ENCODE peak calls at places on chromosomes 5 and 9, in seven cellular contexts. X, B, R, S, Z, Q and V are unnamed samples.

GRCh38 chr9:32954642-32955041 is 46.8 kb downstream of the APTX start:
- DNase-seq in R (no peak), X (peak), Z (no peak), S (no peak), B (no peak), Q (no peak), V (no peak)

GRCh38 chr9:123355761-123356520 is at the start of gene CRB2:
- DNase-seq in Z (peak), R (no peak), Q (no peak), X (no peak), S (no peak), B (no peak), V (peak)

GRCh38 chr5:131758520-131758900 is 38.3 kb downstream of the FNIP1 start:
- DNase-seq in Q (no peak), R (no peak), B (no peak), Z (no peak), X (peak), S (no peak), V (no peak)

GRCh38 chr9:385818-386398 is 171.2 kb downstream of the DOCK8 start:
- DNase-seq in Z (peak), X (peak), B (no peak), S (peak), Q (no peak), R (no peak), V (peak)

GRCh38 chr5:54874337-54875021 is 110.9 kb downstream of the ESM1 start:
- DNase-seq in Z (no peak), B (no peak), Q (no peak), X (peak), S (peak), R (no peak), V (no peak)

GRCh38 chr9:137176302-137177182 is 4.7 kb upstream of the TMEM210 start:
- DNase-seq in S (peak), Z (no peak), X (peak), R (no peak), B (no peak), Q (no peak), V (no peak)

GRCh38 chr9:4486176-4486575 is 4.1 kb upstream of the SLC1A1 start:
- DNase-seq in Z (no peak), S (no peak), B (no peak), R (no peak), Q (no peak), X (no peak), V (no peak)

GRCh38 chr9:130128251-130128650 is 44.0 kb upstream of the NCS1 start:
- DNase-seq in S (peak), X (no peak), R (peak), Z (no peak), Q (no peak), B (peak), V (no peak)

GRCh38 chr9:108775901-108776306 is 79.9 kb downstream of the ACTL7B start:
- DNase-seq in Q (no peak), Z (no peak), S (no peak), R (no peak), B (no peak), X (no peak), V (no peak)

GRCh38 chr9:77910216-77910615 is 121.4 kb downstream of the GNAQ start:
- DNase-seq in B (no peak), Q (no peak), X (no peak), Z (no peak), S (no peak), R (no peak), V (no peak)

GRCh38 chr9:20620658-20621552 is 1.4 kb downstream of the MLLT3 start:
- DNase-seq in S (no peak), Z (peak), X (peak), R (peak), Q (peak), B (no peak), V (peak)

GRCh38 chr9:108103294-108103693 is 613.7 kb upstream of the KLF4 start:
- DNase-seq in R (no peak), B (no peak), Q (no peak), X (peak), Z (no peak), S (peak), V (no peak)

GRCh38 chr9:128689293-128689770 is 310 bp downstream of the SET start:
- DNase-seq in Q (no peak), R (no peak), Z (no peak), S (no peak), B (no peak), X (peak), V (no peak)

GRCh38 chr5:100787648-100788047 is 115.4 kb downstream of the ST8SIA4 start:
- DNase-seq in Q (no peak), X (no peak), S (no peak), R (no peak), B (no peak), Z (no peak), V (no peak)

GRCh38 chr9:11199335-11199734 is 586.5 kb upstream of the PTPRD start:
- DNase-seq in Z (no peak), Q (no peak), S (no peak), R (no peak), B (no peak), X (no peak), V (peak)

GRCh38 chr9:134264169-134264568 is 62.1 kb upstream of the RXRA start:
- DNase-seq in Z (no peak), R (no peak), S (no peak), X (no peak), Q (no peak), B (no peak), V (no peak)

GRCh38 chr5:170443624-170444023 is 54.5 kb upstream of the KCNMB1 start:
- DNase-seq in Q (no peak), Z (no peak), B (no peak), R (no peak), X (no peak), S (no peak), V (no peak)

GRCh38 chr5:3604501-3604900 is 8.9 kb downstream of the IRX1 start:
- DNase-seq in R (no peak), S (no peak), Q (peak), X (no peak), B (no peak), Z (no peak), V (no peak)

GRCh38 chr5:173325091-173325698 is 3.0 kb downstream of the STC2 start:
- DNase-seq in R (no peak), Z (no peak), B (no peak), Q (no peak), X (no peak), S (no peak), V (no peak)

GRCh38 chr9:70778568-70778967 is 342.9 kb downstream of the TRPM3 start:
- DNase-seq in Z (no peak), Q (no peak), X (no peak), B (no peak), S (no peak), R (no peak), V (no peak)

GRCh38 chr5:74865293-74865798 is 841 bp downstream of the FAM169A start:
- DNase-seq in S (no peak), X (no peak), Z (no peak), Q (no peak), B (no peak), R (no peak), V (no peak)

GRCh38 chr5:80871541-80871961 is 88.6 kb upstream of the RASGRF2 start:
- DNase-seq in Q (no peak), Z (no peak), X (peak), S (peak), B (peak), R (no peak), V (no peak)

GRCh38 chr5:79547982-79548381 is 34.0 kb upstream of the HOMER1 start:
- DNase-seq in Z (no peak), R (no peak), Q (no peak), X (no peak), B (no peak), S (no peak), V (no peak)

GRCh38 chr5:161064297-161064696 is 212.3 kb upstream of the ATP10B start:
- DNase-seq in B (no peak), Q (no peak), X (no peak), Z (no peak), R (no peak), S (no peak), V (no peak)

GRCh38 chr9:137027369-137028012 is 546 bp downstream of the ABCA2 start:
- DNase-seq in R (no peak), X (no peak), Q (no peak), B (no peak), S (no peak), Z (no peak), V (no peak)

GRCh38 chr9:75855509-75855908 is 35.0 kb upstream of the PCSK5 start:
- DNase-seq in S (peak), X (peak), Z (no peak), R (no peak), B (no peak), Q (no peak), V (no peak)

GRCh38 chr9:131854906-131855504 is 115.1 kb upstream of the RAPGEF1 start:
- DNase-seq in B (no peak), Z (no peak), Q (no peak), X (peak), R (no peak), S (no peak), V (no peak)